ENCODE peak calls at places on chromosomes 7 and 10, in seven cellular contexts. Q is C1 segment of cervical spinal cord; A is adrenal gland; Y is stimulated activated CD8-positive, alpha-beta memory T cell treated with anti-CD3 and anti-CD28 coated beads, Interleukin-15, amount 100 ng/mL, for 1 hour; B is NCI-H69; E is non-pigmented ciliary epithelial cell; S is skeletal muscle cell. N is an unnamed sample.

GRCh38 chr10:110425684-110426293 is 71.9 kb upstream of the DUSP5 start:
- DNase-seq in Q (no peak), A (no peak), Y (no peak), B (no peak), E (peak; percentile 92), S (peak; percentile 99), N (peak; percentile 98)

GRCh38 chr10:132192076-132192975 is 5.6 kb downstream of the DPYSL4 start:
- DNase-seq in Q (no peak), A (no peak), Y (no peak), B (no peak), E (no peak), S (no peak), N (no peak)

GRCh38 chr7:52085610-52086009 is 769.0 kb upstream of the COBL start:
- DNase-seq in Q (no peak), A (no peak), Y (no peak), B (no peak), E (no peak), S (no peak), N (no peak)

GRCh38 chr7:128954830-128955797 is 17.4 kb downstream of the IRF5 start:
- DNase-seq in Q (no peak), A (no peak), Y (no peak), B (peak; percentile 69), E (peak; percentile 30), S (peak; percentile 20), N (peak; percentile 36)

GRCh38 chr10:71649631-71650030 is 69.9 kb downstream of the C10orf105 start:
- DNase-seq in Q (no peak), A (no peak), Y (no peak), B (no peak), E (no peak), S (no peak), N (no peak)

GRCh38 chr7:90207956-90208355 is 3.6 kb upstream of the STEAP2 start:
- DNase-seq in Q (no peak), A (no peak), Y (no peak), B (no peak), E (no peak), S (no peak), N (no peak)

GRCh38 chr7:1056006-1056784 is 11.8 kb downstream of the GPR146 start:
- DNase-seq in Q (no peak), A (no peak), Y (no peak), B (no peak), E (no peak), S (no peak), N (no peak)

GRCh38 chr10:104416851-104417250 is 63.2 kb downstream of the CFAP58 start:
- DNase-seq in Q (no peak), A (no peak), Y (no peak), B (no peak), E (no peak), S (no peak), N (no peak)

GRCh38 chr10:63252095-63252762 is 119.1 kb downstream of the NRBF2 start:
- DNase-seq in Q (no peak), A (no peak), Y (no peak), B (no peak), E (no peak), S (no peak), N (no peak)

GRCh38 chr10:51657481-51657880 is 41.9 kb downstream of the CSTF2T start:
- DNase-seq in Q (no peak), A (no peak), Y (no peak), B (no peak), E (no peak), S (no peak), N (no peak)

GRCh38 chr7:17640730-17641377 is 299.4 kb downstream of the SNX13 start:
- DNase-seq in Q (no peak), A (no peak), Y (no peak), B (peak; percentile 68), E (no peak), S (no peak), N (no peak)